ENCODE peak calls at places on chromosomes 13 and 19, in nine cellular contexts. B is activated CD4-positive, alpha-beta T cell treated with anti-CD3 and anti-CD28 coated beads, Interleukin-2, amount 50 U/mL, for 24 hours; F is kidney epithelial cell; A is NCI-H2107; O is HEK293T; C is T-helper 1 cell; Z is posterior vena cava; T is heart left ventricle; K is non-pigmented ciliary epithelial cell. Q is an unnamed sample.

GRCh38 chr19:51259348-51260245 is 8.7 kb downstream of the SIGLECL1 start:
- DNase-seq in B (peak), F (no peak), A (peak), O (peak), C (no peak), Z (no peak), T (peak), K (no peak), Q (no peak)

GRCh38 chr19:17370026-17370587 is 7.0 kb downstream of the PLVAP start:
- DNase-seq in B (no peak), F (no peak), A (no peak), O (no peak), C (no peak), Z (no peak), T (no peak), K (no peak), Q (no peak)

GRCh38 chr19:11482384-11483050 is 1.7 kb upstream of the ELAVL3 start:
- DNase-seq in B (peak), F (no peak), A (peak), O (peak), C (peak), Z (peak), T (peak), K (no peak), Q (no peak)

GRCh38 chr13:32309812-32310706 is 5.1 kb downstream of the ZAR1L start:
- DNase-seq in B (no peak), F (no peak), A (peak), O (peak), C (no peak), Z (no peak), T (no peak), K (no peak), Q (no peak)

GRCh38 chr19:52171321-52172169 is at the start of gene ZNF836:
- DNase-seq in B (peak), F (no peak), A (peak), O (peak), C (peak), Z (peak), T (peak), K (no peak), Q (no peak)

GRCh38 chr19:40257096-40257517 is 28.0 kb downstream of the AKT2 start:
- DNase-seq in B (no peak), F (peak), A (no peak), O (no peak), C (no peak), Z (no peak), T (no peak), K (no peak), Q (no peak)

GRCh38 chr19:46299004-46299509 is 2.2 kb downstream of the HIF3A start:
- DNase-seq in B (no peak), F (peak), A (peak), O (no peak), C (no peak), Z (peak), T (peak), K (peak), Q (peak)

GRCh38 chr19:29680447-29680846 is 15.2 kb downstream of the PLEKHF1 start:
- DNase-seq in B (peak), F (no peak), A (no peak), O (no peak), C (peak), Z (peak), T (no peak), K (no peak), Q (no peak)

GRCh38 chr19:48290923-48291700 is 21.2 kb downstream of the ZNF114 start:
- DNase-seq in B (peak), F (no peak), A (no peak), O (peak), C (peak), Z (peak), T (peak), K (no peak), Q (no peak)

GRCh38 chr13:49400755-49401659 is 42.9 kb downstream of the CAB39L start:
- DNase-seq in B (no peak), F (no peak), A (no peak), O (no peak), C (no peak), Z (no peak), T (peak), K (no peak), Q (no peak)

GRCh38 chr19:37817180-37817911 is 38.0 kb upstream of the ZNF573 start:
- DNase-seq in B (no peak), F (no peak), A (no peak), O (no peak), C (no peak), Z (peak), T (peak), K (peak), Q (no peak)

GRCh38 chr13:49649244-49649962 is 21.1 kb downstream of the ARL11 start:
- DNase-seq in B (no peak), F (no peak), A (no peak), O (no peak), C (no peak), Z (no peak), T (no peak), K (no peak), Q (no peak)

GRCh38 chr19:1445185-1445931 is 4.6 kb upstream of the APC2 start:
- DNase-seq in B (peak), F (no peak), A (no peak), O (peak), C (peak), Z (peak), T (peak), K (no peak), Q (no peak)

GRCh38 chr13:83876546-83876945 is 5.7 kb downstream of the SLITRK1 start:
- DNase-seq in B (no peak), F (no peak), A (no peak), O (no peak), C (no peak), Z (no peak), T (no peak), K (no peak), Q (no peak)

GRCh38 chr13:77872995-77873394 is 45.6 kb downstream of the EDNRB start:
- DNase-seq in B (no peak), F (no peak), A (no peak), O (no peak), C (no peak), Z (no peak), T (no peak), K (no peak), Q (peak)

GRCh38 chr19:11100064-11100463 is 10.8 kb downstream of the LDLR start:
- DNase-seq in B (no peak), F (no peak), A (no peak), O (no peak), C (no peak), Z (no peak), T (no peak), K (no peak), Q (no peak)

GRCh38 chr19:16139752-16140151 is 3.7 kb upstream of the HSH2D start:
- DNase-seq in B (no peak), F (no peak), A (no peak), O (no peak), C (no peak), Z (no peak), T (no peak), K (no peak), Q (no peak)

GRCh38 chr13:41931337-41931736 is 29.6 kb downstream of the VWA8 start:
- DNase-seq in B (no peak), F (no peak), A (no peak), O (no peak), C (no peak), Z (no peak), T (no peak), K (no peak), Q (no peak)

GRCh38 chr13:74226791-74227475 is 92.7 kb upstream of the KLF12 start:
- DNase-seq in B (no peak), F (no peak), A (no peak), O (no peak), C (no peak), Z (no peak), T (no peak), K (no peak), Q (no peak)

GRCh38 chr13:113657851-113658741 is at the start of gene ATP4B:
- DNase-seq in B (no peak), F (no peak), A (no peak), O (no peak), C (no peak), Z (peak), T (peak), K (no peak), Q (peak)

GRCh38 chr19:40598121-40598917 is 2.9 kb upstream of the LTBP4 start:
- DNase-seq in B (peak), F (no peak), A (peak), O (peak), C (peak), Z (peak), T (peak), K (no peak), Q (no peak)

GRCh38 chr13:23866420-23867026 is 22.7 kb downstream of the MIPEP start:
- DNase-seq in B (no peak), F (no peak), A (no peak), O (no peak), C (no peak), Z (no peak), T (no peak), K (no peak), Q (no peak)

GRCh38 chr19:2627319-2627829 is 75.1 kb downstream of the GNG7 start:
- DNase-seq in B (no peak), F (peak), A (no peak), O (no peak), C (no peak), Z (peak), T (peak), K (peak), Q (no peak)

GRCh38 chr19:49106648-49107135 is 7.5 kb upstream of the LIN7B start:
- DNase-seq in B (no peak), F (no peak), A (no peak), O (no peak), C (no peak), Z (no peak), T (peak), K (no peak), Q (no peak)

GRCh38 chr19:55113570-55114039 is 3.8 kb downstream of the PPP1R12C start:
- DNase-seq in B (no peak), F (peak), A (no peak), O (peak), C (no peak), Z (peak), T (peak), K (peak), Q (no peak)

GRCh38 chr19:46616631-46617322 is 8.1 kb downstream of the PTGIR start:
- DNase-seq in B (no peak), F (no peak), A (no peak), O (peak), C (no peak), Z (no peak), T (peak), K (no peak), Q (no peak)

GRCh38 chr19:38809592-38810252 is 3.0 kb downstream of the LGALS4 start:
- DNase-seq in B (no peak), F (no peak), A (no peak), O (no peak), C (no peak), Z (no peak), T (no peak), K (no peak), Q (no peak)

GRCh38 chr13:71477735-71478134 is 389.3 kb downstream of the DACH1 start:
- DNase-seq in B (no peak), F (no peak), A (no peak), O (no peak), C (no peak), Z (no peak), T (no peak), K (no peak), Q (no peak)

GRCh38 chr19:17873661-17874422 is 2.1 kb downstream of the SLC5A5 start:
- DNase-seq in B (peak), F (no peak), A (no peak), O (peak), C (peak), Z (no peak), T (no peak), K (no peak), Q (no peak)

GRCh38 chr13:47841131-47841530 is 159.9 kb downstream of the SUCLA2 start:
- DNase-seq in B (no peak), F (no peak), A (no peak), O (no peak), C (no peak), Z (no peak), T (no peak), K (no peak), Q (no peak)

GRCh38 chr13:29497137-29497654 is 98.3 kb downstream of the SLC7A1 start:
- DNase-seq in B (no peak), F (no peak), A (no peak), O (no peak), C (no peak), Z (no peak), T (peak), K (no peak), Q (no peak)

GRCh38 chr19:57648336-57649003 is 15.5 kb downstream of the ZNF211 start:
- DNase-seq in B (no peak), F (no peak), A (no peak), O (no peak), C (no peak), Z (no peak), T (no peak), K (no peak), Q (no peak)